ENCODE peak calls at places on chromosomes 11 and 22, in eight cellular contexts. H, O, U, Y, P, X, R and Q are unnamed samples.

GRCh38 chr11:23494981-23495380 is 634.7 kb upstream of the CCDC179 start:
- DNase-seq in U (no peak), P (no peak), H (no peak), X (no peak), Y (no peak), O (no peak), R (no peak), Q (no peak)

GRCh38 chr11:8060801-8061554 is 20.0 kb upstream of the TUB start:
- DNase-seq in P (no peak), X (no peak), H (peak; percentile 71), R (no peak), O (no peak), U (no peak), Y (no peak), Q (peak; percentile 35)

GRCh38 chr11:73173755-73174494 is 31.8 kb upstream of the FCHSD2 start:
- DNase-seq in O (peak; percentile 84), R (no peak), Y (no peak), X (no peak), H (no peak), P (no peak), U (no peak), Q (no peak)

GRCh38 chr11:126308271-126308671 is 4.4 kb downstream of the DCPS start:
- DNase-seq in X (no peak), O (no peak), U (no peak), Y (no peak), R (no peak), H (no peak), P (no peak), Q (no peak)

GRCh38 chr11:17184882-17185587 is 22.8 kb downstream of the PIK3C2A start:
- DNase-seq in O (no peak), P (no peak), H (no peak), X (no peak), Y (no peak), R (no peak), U (no peak), Q (no peak)

GRCh38 chr22:32326647-32327046 is 31.0 kb upstream of the RFPL3 start:
- DNase-seq in P (no peak), X (no peak), R (no peak), Y (no peak), H (no peak), O (peak; percentile 55), U (no peak), Q (no peak)

GRCh38 chr11:9251306-9251705 is 13.8 kb downstream of the DENND5A start:
- DNase-seq in P (no peak), R (no peak), Y (no peak), X (no peak), U (no peak), H (no peak), O (no peak), Q (no peak)

GRCh38 chr22:47193606-47194316 is 431.3 kb downstream of the TBC1D22A start:
- DNase-seq in H (no peak), Y (no peak), O (peak; percentile 71), P (no peak), U (no peak), X (no peak), R (no peak), Q (no peak)

GRCh38 chr11:70423523-70424505 is 25.5 kb downstream of the CTTN start:
- DNase-seq in O (peak; percentile 82), H (peak; percentile 48), R (peak; percentile 40), Y (peak; percentile 22), U (no peak), X (no peak), P (peak; percentile 23), Q (peak; percentile 50)

GRCh38 chr11:88801484-88802123 is 264.2 kb downstream of the GRM5 start:
- DNase-seq in U (no peak), H (no peak), R (no peak), P (no peak), O (no peak), Y (no peak), X (no peak), Q (no peak)

GRCh38 chr11:130042093-130042591 is 27.6 kb upstream of the APLP2 start:
- DNase-seq in Y (no peak), P (no peak), O (no peak), R (no peak), H (peak; percentile 67), X (peak; percentile 56), U (no peak), Q (peak; percentile 85)

GRCh38 chr22:33519140-33519973 is 400.9 kb downstream of the LARGE1 start:
- DNase-seq in O (peak; percentile 86), X (no peak), P (peak; percentile 78), R (no peak), Y (no peak), H (peak; percentile 54), U (peak; percentile 34), Q (no peak)

GRCh38 chr11:73999581-74000306 is 9.1 kb downstream of the UCP3 start:
- DNase-seq in P (no peak), R (no peak), X (peak; percentile 19), O (peak; percentile 9), Y (no peak), H (no peak), U (no peak), Q (no peak)

GRCh38 chr11:120272303-120272702 is 32.4 kb downstream of the POU2F3 start:
- DNase-seq in H (peak; percentile 70), Y (peak; percentile 11), X (no peak), U (no peak), R (no peak), P (no peak), O (no peak), Q (peak; percentile 41)

GRCh38 chr11:94593030-94593429 is 25.9 kb downstream of the PIWIL4 start:
- DNase-seq in P (no peak), Y (no peak), O (no peak), U (no peak), R (no peak), X (no peak), H (peak; percentile 21), Q (no peak)

GRCh38 chr11:73323464-73323863 is 15.4 kb downstream of the ARHGEF17 start:
- DNase-seq in U (peak; percentile 52), O (peak; percentile 95), X (no peak), Y (peak; percentile 21), P (peak; percentile 82), H (peak; percentile 54), R (no peak), Q (no peak)

GRCh38 chr22:38240734-38241252 is 32.0 kb downstream of the TMEM184B start:
- DNase-seq in U (peak; percentile 56), H (peak; percentile 63), O (no peak), R (no peak), Y (peak; percentile 31), X (peak; percentile 41), P (peak; percentile 84), Q (peak; percentile 65)

GRCh38 chr11:3014943-3015342 is 22.8 kb upstream of the NAP1L4 start:
- DNase-seq in Y (no peak), H (no peak), U (no peak), X (no peak), O (no peak), R (no peak), P (no peak), Q (no peak)

GRCh38 chr11:104973616-104974015 is 5.2 kb upstream of the CASP4 start:
- DNase-seq in H (no peak), O (no peak), U (no peak), P (no peak), R (no peak), X (no peak), Y (no peak), Q (no peak)

GRCh38 chr11:12205330-12205729 is 94.9 kb downstream of the MICAL2 start:
- DNase-seq in P (no peak), X (no peak), R (no peak), U (no peak), O (no peak), H (no peak), Y (no peak), Q (no peak)

GRCh38 chr22:35367331-35367886 is 13.5 kb upstream of the HMOX1 start:
- DNase-seq in X (no peak), Y (no peak), P (no peak), U (no peak), H (no peak), R (no peak), O (no peak), Q (no peak)

GRCh38 chr11:100830978-100831732 is 144.1 kb downstream of the ARHGAP42 start:
- DNase-seq in Y (no peak), H (no peak), P (no peak), O (no peak), X (no peak), R (no peak), U (no peak), Q (no peak)

GRCh38 chr11:116787436-116787785 is 412 bp downstream of the ZPR1 start:
- DNase-seq in X (no peak), O (no peak), U (no peak), P (no peak), R (no peak), H (no peak), Y (no peak), Q (no peak)

GRCh38 chr11:119195680-119196079 is 10.4 kb downstream of the NHERF4 start:
- DNase-seq in U (peak; percentile 80), O (no peak), H (peak; percentile 42), Y (no peak), X (peak; percentile 81), R (no peak), P (peak; percentile 63), Q (no peak)

GRCh38 chr22:50236731-50237409 is 8.0 kb downstream of the TUBGCP6 start:
- DNase-seq in P (peak; percentile 31), Y (no peak), U (no peak), R (no peak), O (no peak), H (no peak), X (peak; percentile 44), Q (no peak)